ENCODE peak calls at places on chromosomes 12 and 14, in four cellular contexts. U is HepG2, X is HEK293T, M is K562. Y is an unnamed sample.

GRCh38 chr14:98931911-98932310 is 340.1 kb downstream of the BCL11B start:
- DNase-seq in U (no peak), X (no peak), M (no peak), Y (no peak)

GRCh38 chr14:63164108-63164683 is 40.0 kb upstream of the RHOJ start:
- DNase-seq in U (no peak), X (no peak), M (no peak), Y (no peak)

GRCh38 chr12:53120685-53121525 is 17.6 kb downstream of the SOAT2 start:
- DNase-seq in U (no peak), X (no peak), M (no peak), Y (no peak)

GRCh38 chr14:100104523-100105300 is 39.5 kb downstream of the EVL start:
- DNase-seq in U (no peak), X (no peak), M (no peak), Y (peak)

GRCh38 chr14:68787235-68787727 is 5.6 kb downstream of the ZFP36L1 start:
- DNase-seq in U (no peak), X (no peak), M (no peak), Y (no peak)

GRCh38 chr12:64672925-64673409 is 62.7 kb downstream of the RASSF3 start:
- DNase-seq in U (peak), X (no peak), M (no peak), Y (no peak)

GRCh38 chr14:91252901-91253794 is 8.6 kb upstream of the GPR68 start:
- DNase-seq in U (no peak), X (peak), M (peak), Y (peak)

GRCh38 chr14:104282332-104283196 is 144.2 kb downstream of the KIF26A start:
- DNase-seq in U (no peak), X (no peak), M (no peak), Y (peak)

GRCh38 chr14:91873476-91874265 is 6.3 kb upstream of the TC2N start:
- DNase-seq in U (no peak), X (no peak), M (no peak), Y (no peak)

GRCh38 chr12:6554168-6554989 is 1.5 kb downstream of the IFFO1 start:
- DNase-seq in U (peak), X (peak), M (peak), Y (peak)

GRCh38 chr12:55727643-55728184 is 1.1 kb downstream of the CD63 start:
- DNase-seq in U (no peak), X (no peak), M (peak), Y (no peak)

GRCh38 chr12:105775351-105775750 is 363.4 kb downstream of the NUAK1 start:
- DNase-seq in U (no peak), X (no peak), M (no peak), Y (no peak)

GRCh38 chr12:98870521-98870920 is 225.4 kb downstream of the APAF1 start:
- DNase-seq in U (no peak), X (no peak), M (no peak), Y (no peak)

GRCh38 chr12:15193927-15194326 is 27.3 kb downstream of the RERG start:
- DNase-seq in U (no peak), X (no peak), M (no peak), Y (no peak)

GRCh38 chr14:93951798-93952540 is 24.4 kb downstream of the ASB2 start:
- DNase-seq in U (no peak), X (no peak), M (no peak), Y (no peak)

GRCh38 chr14:101823511-101824120 is 62.1 kb downstream of the PPP2R5C start:
- DNase-seq in U (no peak), X (no peak), M (no peak), Y (no peak)

GRCh38 chr12:85310025-85310424 is 30.0 kb downstream of the ALX1 start:
- DNase-seq in U (no peak), X (no peak), M (no peak), Y (no peak)

GRCh38 chr12:131784909-131785762 is 43.1 kb upstream of the MMP17 start:
- DNase-seq in U (no peak), X (no peak), M (no peak), Y (no peak)

GRCh38 chr12:131785763-131786330 is 42.3 kb upstream of the MMP17 start:
- DNase-seq in U (no peak), X (no peak), M (no peak), Y (no peak)

GRCh38 chr12:131782061-131782460 is 46.1 kb upstream of the MMP17 start:
- DNase-seq in U (no peak), X (no peak), M (no peak), Y (no peak)

GRCh38 chr12:131786331-131786730 is 41.9 kb upstream of the MMP17 start:
- DNase-seq in U (no peak), X (no peak), M (no peak), Y (no peak)

DNA sequence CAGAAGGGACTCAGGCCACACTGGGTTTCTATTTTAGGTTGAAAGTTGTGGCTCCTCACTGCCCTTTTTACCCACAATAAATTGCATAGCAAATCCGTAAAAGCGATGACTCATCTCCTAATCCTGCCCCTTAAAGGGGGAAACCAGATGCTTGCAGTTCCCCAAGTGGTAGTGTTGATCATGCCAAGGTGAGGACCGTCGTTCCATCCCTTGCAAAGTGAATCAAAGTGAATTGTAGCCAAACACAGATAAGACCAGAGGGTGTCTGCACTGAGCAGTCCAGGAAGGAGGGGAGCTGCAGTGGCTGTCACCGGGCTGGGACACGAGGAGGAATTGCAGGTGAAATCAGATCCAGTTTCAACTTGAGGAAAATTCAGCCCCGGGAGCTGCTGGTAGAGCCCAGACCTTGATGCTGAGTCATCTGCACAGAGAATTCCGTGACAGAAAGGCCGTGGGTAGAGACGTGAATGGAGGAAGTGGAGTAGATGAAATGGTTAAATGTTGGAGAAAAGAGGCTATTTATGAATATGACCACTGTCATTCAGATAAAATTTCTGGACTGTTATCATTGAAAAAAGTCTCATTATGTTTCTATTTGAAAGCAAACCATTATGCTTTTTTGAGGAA is 44.2 kb upstream of the MMP17 start:
- DNase-seq in U (no peak), X (no peak), M (no peak), Y (peak)
- TF ChIP-seq ELF4 in U (no peak), X (no peak), M (no peak), Y (no peak)

DNA sequence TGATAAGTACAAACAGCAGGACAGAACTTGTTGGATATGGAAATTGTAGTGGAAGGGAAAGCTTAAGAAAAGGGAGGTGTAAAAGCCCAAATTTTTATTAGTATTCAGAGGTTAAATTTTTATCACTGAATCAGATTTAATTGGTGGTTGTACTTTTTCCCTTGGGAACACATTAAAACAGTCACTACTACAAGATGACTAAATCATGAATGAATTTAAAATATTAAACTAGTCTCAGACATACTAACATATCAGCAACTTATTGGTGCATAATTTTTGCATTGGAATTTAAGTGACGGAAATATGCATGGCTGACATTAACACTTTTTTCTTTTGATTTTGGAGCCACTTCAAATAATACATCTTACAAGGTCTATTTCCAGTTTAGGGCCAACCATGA is 27.6 kb downstream of the SAMD4A start:
- DNase-seq in U (no peak), X (no peak), M (no peak), Y (no peak)
- TF ChIP-seq ELF4 in U (no peak), X (no peak), M (no peak), Y (no peak)

GRCh38 chr14:56899829-56900228 is 89.5 kb upstream of the OTX2 start:
- DNase-seq in U (no peak), X (no peak), M (no peak), Y (no peak)
- TF ChIP-seq ELF4 in U (no peak), X (no peak), M (no peak), Y (no peak)

DNA sequence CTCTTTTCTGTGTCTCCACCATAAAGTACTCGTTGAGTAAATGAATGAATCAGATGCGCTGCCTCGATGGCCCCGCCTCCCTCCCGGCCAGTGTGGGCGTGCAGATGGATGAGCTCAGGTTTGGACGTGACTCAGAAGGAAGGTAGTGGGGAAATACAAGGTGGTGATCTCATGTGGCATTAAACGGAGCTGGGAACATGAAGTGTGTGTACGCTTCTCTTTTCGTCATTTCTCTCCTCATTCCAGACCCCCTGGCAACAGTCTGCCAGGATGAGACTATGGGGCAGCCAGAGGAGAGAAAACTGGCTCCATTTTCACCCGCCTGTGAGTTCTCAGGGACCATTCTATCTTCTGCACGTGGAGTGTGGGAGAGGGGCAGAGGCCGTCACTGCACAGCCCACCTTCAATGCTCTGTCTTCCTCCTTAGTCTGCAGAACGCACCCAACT is 91.6 kb downstream of the TSPAN9 start:
- DNase-seq in U (no peak), X (peak), M (peak), Y (no peak)
- TF ChIP-seq ELF4 in U (no peak), X (no peak), M (no peak), Y (no peak)

GRCh38 chr12:132151766-132152410 is 7.6 kb downstream of the NOC4L start:
- DNase-seq in U (no peak), X (no peak), M (no peak), Y (no peak)
- TF ChIP-seq ELF4 in U (no peak), X (no peak), M (no peak), Y (no peak)

Y was measured in WTC11.